ENCODE peak calls at places on chromosomes 13 and 19, in six cellular contexts. M is right cardiac atrium; K is HFF-Myc; E is left colon; B is activated T-cell treated with anti-CD3 and anti-CD28 coated beads, Interleukin-2, amount 50 U/mL, for 72 hours; S is mesendoderm. V is an unnamed sample.
A peak's percentile ranks its signal among the peaks of the same experiment; 100 is the strongest.

GRCh38 chr13:44803390-44803789 is 185.9 kb downstream of the NUFIP1 start:
- DNase-seq in B (no peak), M (no peak), K (no peak), S (no peak), E (no peak), V (no peak)

GRCh38 chr19:11304936-11305335 is 9.0 kb downstream of the TSPAN16 start:
- DNase-seq in K (no peak), S (no peak), E (no peak), M (no peak), B (no peak), V (no peak)

GRCh38 chr19:55546822-55547614 is 1.7 kb upstream of the SBK3 start:
- DNase-seq in K (no peak), S (no peak), B (no peak), E (peak; percentile 25), M (peak; percentile 91), V (no peak)

GRCh38 chr13:46168341-46168740 is 13.6 kb downstream of the LCP1 start:
- DNase-seq in M (no peak), E (no peak), B (peak; percentile 51), K (no peak), S (no peak), V (peak; percentile 74)

GRCh38 chr19:40578442-40578908 is 1.8 kb downstream of the SHKBP1 start:
- DNase-seq in K (no peak), E (no peak), M (no peak), B (no peak), S (peak; percentile 96), V (peak; percentile 27)

GRCh38 chr13:32147976-32148375 is 116.4 kb downstream of the FRY start:
- DNase-seq in E (no peak), S (no peak), M (no peak), B (no peak), K (no peak), V (no peak)

GRCh38 chr13:46114599-46114998 is 9.8 kb upstream of the CPB2 start:
- DNase-seq in M (no peak), B (no peak), E (no peak), K (no peak), S (no peak), V (no peak)

GRCh38 chr19:44750713-44751112 is 2.2 kb downstream of the BCL3 start:
- DNase-seq in K (no peak), B (no peak), M (no peak), E (no peak), S (no peak), V (no peak)

GRCh38 chr19:16942583-16942982 is 53.8 kb downstream of the F2RL3 start:
- DNase-seq in E (no peak), K (no peak), B (no peak), M (no peak), S (no peak), V (no peak)

GRCh38 chr13:96769874-96770273 is 224.4 kb downstream of the OXGR1 start:
- DNase-seq in B (no peak), K (no peak), S (no peak), E (no peak), M (no peak), V (no peak)

GRCh38 chr19:16447015-16447384 is 24.8 kb downstream of the EPS15L1 start:
- DNase-seq in M (peak; percentile 82), K (no peak), B (peak; percentile 61), S (no peak), E (peak; percentile 53), V (peak; percentile 77)

GRCh38 chr19:57613941-57614743 is at the start of gene ZNF134:
- DNase-seq in S (peak; percentile 96), B (peak; percentile 91), E (peak; percentile 97), K (peak; percentile 65), M (peak; percentile 95), V (peak; percentile 95)

GRCh38 chr13:25170554-25171107 is 1.5 kb downstream of the AMER2 start:
- DNase-seq in S (peak; percentile 46), M (no peak), E (no peak), K (no peak), B (no peak), V (peak; percentile 12)

GRCh38 chr13:106569233-106570095 is 1.5 kb upstream of the ARGLU1 start:
- DNase-seq in K (no peak), M (no peak), S (peak; percentile 44), E (no peak), B (no peak), V (peak; percentile 9)

GRCh38 chr19:17394891-17395415 is 957 bp upstream of the CCDC194 start:
- DNase-seq in K (no peak), M (peak; percentile 80), E (peak; percentile 78), B (peak; percentile 80), S (peak; percentile 94), V (peak; percentile 88)

GRCh38 chr13:95335667-95336066 is 34.4 kb upstream of the ABCC4 start:
- DNase-seq in B (no peak), E (no peak), M (no peak), K (no peak), S (no peak), V (no peak)

GRCh38 chr19:18225702-18226468 is at the start of gene PDE4C:
- DNase-seq in K (no peak), M (peak; percentile 29), E (no peak), S (no peak), B (no peak), V (no peak)

GRCh38 chr19:1668048-1668338 is 15.6 kb upstream of the TCF3 start:
- DNase-seq in B (no peak), E (no peak), S (no peak), M (no peak), K (no peak), V (no peak)

GRCh38 chr13:100203696-100204367 is 114.9 kb downstream of the PCCA start:
- DNase-seq in M (no peak), E (no peak), S (no peak), K (peak; percentile 19), B (no peak), V (peak; percentile 27)

GRCh38 chr13:49441846-49442245 is 2.0 kb downstream of the CAB39L start:
- DNase-seq in E (no peak), S (no peak), M (no peak), B (no peak), K (no peak), V (no peak)

GRCh38 chr13:78401833-78402232 is 201.5 kb downstream of the POU4F1 start:
- DNase-seq in B (no peak), S (no peak), K (no peak), E (no peak), M (no peak), V (no peak)

GRCh38 chr13:60654405-60654804 is 257.4 kb downstream of the TDRD3 start:
- DNase-seq in S (peak; percentile 30), K (no peak), B (no peak), M (peak; percentile 48), E (peak; percentile 21), V (no peak)

GRCh38 chr19:34375598-34375997 is 10.6 kb downstream of the GPI start:
- DNase-seq in M (no peak), B (no peak), K (no peak), S (no peak), E (no peak), V (no peak)

GRCh38 chr19:5978606-5979552 is 939 bp upstream of the RANBP3 start:
- DNase-seq in K (no peak), E (peak; percentile 56), B (no peak), M (no peak), S (no peak), V (peak; percentile 38)

GRCh38 chr13:78657699-78658629 is 991 bp downstream of the OBI1 start:
- DNase-seq in S (peak; percentile 71), K (no peak), M (no peak), B (no peak), E (no peak), V (no peak)

GRCh38 chr13:59391696-59392095 is 772.0 kb downstream of the DIAPH3 start:
- DNase-seq in B (peak; percentile 61), S (peak; percentile 83), M (no peak), E (peak; percentile 27), K (peak; percentile 63), V (peak; percentile 68)

GRCh38 chr19:6030214-6030507 is 52.2 kb upstream of the RANBP3 start:
- DNase-seq in S (no peak), B (no peak), M (no peak), K (no peak), E (no peak), V (no peak)

GRCh38 chr19:5578094-5578846 is 10.5 kb upstream of the TINCR start:
- DNase-seq in K (peak; percentile 52), M (peak; percentile 62), S (peak; percentile 55), B (peak; percentile 81), E (peak; percentile 83), V (peak; percentile 77)

GRCh38 chr19:37304190-37304883 is 66.6 kb upstream of the ZNF527 start:
- DNase-seq in M (peak; percentile 77), K (no peak), B (no peak), S (peak; percentile 78), E (no peak), V (no peak)

GRCh38 chr19:34261335-34262109 is 7.2 kb downstream of the GARRE1 start:
- DNase-seq in S (peak; percentile 81), E (no peak), M (no peak), B (no peak), K (no peak), V (no peak)

GRCh38 chr13:113762538-113762937 is 3.5 kb downstream of the TMEM255B start:
- DNase-seq in M (no peak), K (no peak), B (no peak), S (peak; percentile 11), E (no peak), V (no peak)